ENCODE peak calls at places on chromosomes 7 and 10, in eight cellular contexts. U, Z, C, D, B, X, H and E are unnamed samples.

GRCh38 chr7:22295402-22296264 is 61.3 kb downstream of the RAPGEF5 start:
- DNase-seq in D (no peak), H (no peak), Z (no peak), U (no peak), B (no peak), X (no peak), C (no peak), E (no peak)

GRCh38 chr7:159030490-159031134 is 114.1 kb downstream of the VIPR2 start:
- DNase-seq in D (peak), U (peak), H (peak), X (peak), B (no peak), Z (peak), C (no peak), E (peak)

GRCh38 chr10:16644146-16644545 is 122.5 kb upstream of the C1QL3 start:
- DNase-seq in H (peak), C (peak), Z (no peak), D (no peak), U (no peak), B (peak), X (no peak), E (no peak)

GRCh38 chr7:69896100-69896499 is 297.8 kb downstream of the AUTS2 start:
- DNase-seq in Z (no peak), D (no peak), H (no peak), U (no peak), B (no peak), C (no peak), X (no peak), E (no peak)

GRCh38 chr7:92813390-92814024 is 22.9 kb downstream of the CDK6 start:
- DNase-seq in B (peak), H (no peak), U (no peak), C (no peak), X (no peak), D (peak), Z (no peak), E (no peak)

GRCh38 chr7:326845-327304 is 36.9 kb downstream of the FOXL3 start:
- DNase-seq in C (no peak), Z (no peak), H (peak), U (no peak), B (no peak), D (no peak), X (no peak), E (peak)

GRCh38 chr7:28301148-28301641 is 111.1 kb upstream of the CREB5 start:
- DNase-seq in B (peak), X (no peak), D (no peak), C (peak), Z (peak), U (no peak), H (no peak), E (no peak)

GRCh38 chr10:30036341-30036740 is 23.0 kb downstream of the JCAD start:
- DNase-seq in C (no peak), B (peak), D (no peak), X (no peak), U (no peak), H (no peak), Z (no peak), E (no peak)

GRCh38 chr10:11183000-11183399 is 165.3 kb downstream of the CELF2 start:
- DNase-seq in D (no peak), H (no peak), X (peak), U (no peak), C (no peak), Z (no peak), B (no peak), E (no peak)

GRCh38 chr10:33041783-33042437 is 83.9 kb upstream of the ITGB1 start:
- DNase-seq in D (no peak), Z (no peak), B (no peak), U (no peak), C (no peak), X (no peak), H (no peak), E (no peak)

GRCh38 chr7:32070406-32071360 is at the start of gene PDE1C:
- DNase-seq in U (no peak), X (peak), C (no peak), Z (no peak), D (no peak), B (peak), H (peak), E (no peak)

GRCh38 chr7:4797858-4798705 is 22.7 kb downstream of the AP5Z1 start:
- DNase-seq in B (peak), H (peak), X (peak), U (peak), Z (no peak), C (peak), D (peak), E (peak)

GRCh38 chr7:152516216-152516615 is 80.4 kb upstream of the KMT2C start:
- DNase-seq in C (no peak), U (no peak), X (no peak), Z (no peak), H (no peak), B (no peak), D (no peak), E (no peak)

GRCh38 chr10:109259293-109259692 is 664.0 kb downstream of the XPNPEP1 start:
- DNase-seq in H (no peak), B (peak), Z (no peak), C (no peak), U (no peak), X (no peak), D (no peak), E (no peak)

GRCh38 chr7:36391436-36392198 is 2.0 kb downstream of the ANLN start:
- DNase-seq in B (peak), U (no peak), X (no peak), C (peak), Z (no peak), D (no peak), H (peak), E (peak)

GRCh38 chr10:9656386-9656785 is 1361.3 kb upstream of the CELF2 start:
- DNase-seq in B (no peak), Z (no peak), D (no peak), C (no peak), H (no peak), X (no peak), U (no peak), E (no peak)